ENCODE peak calls at places on chromosomes 7 and 10, in ten cellular contexts. Q is stimulated activated CD4-positive, alpha-beta T cell treated with anti-CD3 and anti-CD28 coated beads, Interleukin-12 subunit alpha, Interleukin-12 subunit beta, amount 100 ng/mL, for 4 hours; A is AG08396; I is effector CD8-positive, alpha-beta T cell; X is AG20443; U is GM03348; O is HT1080; V is hepatocyte; Y is skeletal muscle cell; G is HTR-8/SVneo. R is an unnamed sample.

GRCh38 chr10:90051053-90051452 is 349.7 kb downstream of the KIF20B start:
- DNase-seq in O (no peak), A (no peak), G (no peak), I (no peak), Y (no peak), Q (no peak), V (no peak), X (no peak), U (no peak), R (no peak)

GRCh38 chr7:88321694-88322093 is 15.0 kb upstream of the STEAP4 start:
- DNase-seq in A (no peak), I (no peak), G (no peak), Y (no peak), V (no peak), O (no peak), Q (no peak), X (no peak), U (no peak), R (no peak)

GRCh38 chr7:75971961-75972763 is 22.2 kb downstream of the TMEM120A start:
- DNase-seq in X (peak), U (no peak), A (peak), Y (no peak), G (no peak), V (no peak), Q (no peak), I (no peak), O (no peak), R (no peak)

GRCh38 chr10:91137822-91138221 is 82.6 kb upstream of the PCGF5 start:
- DNase-seq in O (no peak), V (no peak), I (no peak), Y (no peak), U (no peak), G (no peak), A (no peak), Q (no peak), X (no peak), R (no peak)

GRCh38 chr7:8147760-8148463 is 114.1 kb downstream of the ICA1 start:
- DNase-seq in A (no peak), U (no peak), Y (no peak), O (no peak), G (no peak), I (no peak), V (no peak), Q (no peak), X (no peak), R (no peak)

GRCh38 chr10:49369216-49370162 is 26.4 kb downstream of the DRGX start:
- DNase-seq in O (peak), V (no peak), Y (no peak), G (no peak), U (no peak), Q (no peak), X (no peak), I (no peak), A (no peak), R (no peak)

GRCh38 chr7:159078911-159079270 is 65.8 kb downstream of the VIPR2 start:
- DNase-seq in U (no peak), Y (no peak), A (no peak), Q (no peak), X (no peak), G (no peak), O (no peak), V (no peak), I (no peak), R (no peak)

GRCh38 chr7:43658718-43659548 is 70.4 kb downstream of the COA1 start:
- DNase-seq in V (no peak), X (peak), Y (peak), G (no peak), I (no peak), Q (no peak), O (peak), A (peak), U (peak), R (no peak)

GRCh38 chr10:86486856-86487255 is 34.7 kb downstream of the WAPL start:
- DNase-seq in Y (no peak), O (no peak), U (no peak), G (no peak), A (no peak), Q (no peak), I (no peak), V (no peak), X (no peak), R (no peak)

GRCh38 chr7:130921391-130922180 is 187.6 kb upstream of the KLF14 start:
- DNase-seq in G (no peak), V (no peak), X (peak), Q (no peak), I (no peak), U (no peak), O (no peak), A (no peak), Y (peak), R (peak)

GRCh38 chr7:47366960-47367359 is 215.0 kb downstream of the TNS3 start:
- DNase-seq in Y (no peak), U (no peak), V (no peak), A (no peak), Q (no peak), G (no peak), I (no peak), X (no peak), O (no peak), R (no peak)

GRCh38 chr7:132311747-132312146 is 264.5 kb downstream of the PLXNA4 start:
- DNase-seq in O (no peak), V (no peak), Q (no peak), I (no peak), A (no peak), G (no peak), X (peak), U (no peak), Y (no peak), R (no peak)

GRCh38 chr7:108211382-108212201 is 81.4 kb upstream of the LAMB4 start:
- DNase-seq in A (no peak), X (no peak), Q (no peak), U (no peak), Y (no peak), I (no peak), V (no peak), O (peak), G (no peak), R (peak)

GRCh38 chr7:116354546-116355422 is 144.4 kb downstream of the TES start:
- DNase-seq in V (peak), A (peak), X (peak), Y (peak), Q (no peak), G (peak), U (peak), I (no peak), O (peak), R (peak)

GRCh38 chr10:42934842-42935241 is 142.0 kb upstream of the RET start:
- DNase-seq in O (no peak), A (no peak), Q (no peak), Y (no peak), X (no peak), I (no peak), V (no peak), G (no peak), U (no peak), R (no peak)

GRCh38 chr10:111967547-111967946 is 216.0 kb downstream of the GPAM start:
- DNase-seq in X (no peak), I (no peak), Y (no peak), G (no peak), Q (no peak), V (no peak), O (no peak), U (no peak), A (no peak), R (no peak)

GRCh38 chr10:13711281-13711680 is 124.5 kb downstream of the PRPF18 start:
- DNase-seq in V (no peak), O (no peak), Q (no peak), I (no peak), A (no peak), G (no peak), U (no peak), X (no peak), Y (no peak), R (no peak)

GRCh38 chr10:689433-690226 is at the start of gene DIP2C:
- DNase-seq in X (peak), Q (no peak), A (peak), G (peak), I (no peak), U (peak), Y (peak), V (peak), O (no peak), R (peak)

GRCh38 chr7:43308913-43309789 is 196.7 kb downstream of the HECW1 start:
- DNase-seq in Y (no peak), I (no peak), X (no peak), Q (no peak), G (no peak), U (no peak), O (no peak), A (no peak), V (no peak), R (no peak)

GRCh38 chr10:22624289-22624738 is 90.1 kb downstream of the PIP4K2A start:
- DNase-seq in I (no peak), Y (peak), O (peak), G (peak), U (peak), X (peak), V (peak), A (peak), Q (no peak), R (peak)

GRCh38 chr10:86355571-86356038 is 11.0 kb downstream of the GRID1 start:
- DNase-seq in U (no peak), A (no peak), X (no peak), Y (no peak), Q (no peak), V (no peak), G (no peak), O (no peak), I (no peak), R (no peak)

GRCh38 chr7:106618480-106618879 is 42.5 kb downstream of the CCDC71L start:
- DNase-seq in G (no peak), O (no peak), A (no peak), Q (no peak), U (peak), V (no peak), I (no peak), Y (no peak), X (no peak), R (peak)

GRCh38 chr7:132548489-132549078 is 27.7 kb downstream of the PLXNA4 start:
- DNase-seq in Q (no peak), G (no peak), V (no peak), O (peak), X (no peak), A (no peak), Y (peak), U (no peak), I (no peak), R (no peak)

GRCh38 chr10:82980321-82980720 is 1105.3 kb downstream of the NRG3 start:
- DNase-seq in Y (no peak), V (no peak), Q (no peak), G (no peak), I (no peak), O (no peak), X (no peak), U (no peak), A (no peak), R (no peak)

GRCh38 chr7:112495820-112496462 is 15.2 kb downstream of the LSMEM1 start:
- DNase-seq in V (peak), Q (peak), O (peak), U (peak), I (peak), A (peak), G (peak), Y (no peak), X (peak), R (peak)

GRCh38 chr7:130877236-130877635 is 143.2 kb upstream of the KLF14 start:
- DNase-seq in X (no peak), O (no peak), U (no peak), Y (no peak), I (no peak), G (no peak), A (no peak), V (no peak), Q (no peak), R (no peak)

GRCh38 chr7:139730746-139731612 is 46.8 kb downstream of the HIPK2 start:
- DNase-seq in X (peak), U (peak), O (no peak), G (no peak), Q (no peak), I (no peak), A (no peak), V (no peak), Y (no peak), R (no peak)

GRCh38 chr10:55091691-55092328 is 290.8 kb upstream of the PCDH15 start:
- DNase-seq in I (no peak), X (peak), Y (no peak), U (peak), G (no peak), O (no peak), A (no peak), V (peak), Q (no peak), R (no peak)

GRCh38 chr7:73431041-73431835 is 2.3 kb upstream of the FZD9 start:
- DNase-seq in V (no peak), I (no peak), Q (no peak), X (no peak), A (no peak), G (no peak), O (no peak), U (no peak), Y (no peak), R (no peak)

GRCh38 chr7:55250313-55250712 is 114.8 kb upstream of the LANCL2 start:
- DNase-seq in I (no peak), U (peak), O (peak), Q (no peak), G (peak), X (no peak), Y (no peak), A (peak), V (peak), R (peak)

GRCh38 chr7:67301667-67302066 is 305.0 kb downstream of the TYW1 start:
- DNase-seq in U (no peak), Q (no peak), I (no peak), Y (no peak), X (no peak), G (no peak), V (no peak), O (no peak), A (no peak), R (no peak)

GRCh38 chr10:108612485-108612884 is 1310.8 kb downstream of the XPNPEP1 start:
- DNase-seq in Q (no peak), G (no peak), Y (no peak), U (no peak), O (no peak), A (no peak), X (no peak), I (no peak), V (no peak), R (no peak)

GRCh38 chr7:128120976-128121490 is 89.8 kb upstream of the LRRC4 start:
- DNase-seq in I (no peak), A (no peak), G (no peak), V (no peak), U (no peak), O (no peak), Q (no peak), X (no peak), Y (no peak), R (no peak)

R was measured in SJSA1.